ENCODE peak calls at places on chromosomes 16 and 17, in four cellular contexts. One of them, this sample, is unnamed. For H3K27me3, the result is how much of the 10 kb centered on the place peaks cover.

GRCh38 chr16:86092586-86093480 is 193.9 kb downstream of the IRF8 start:
- DNase-seq in AG04450: no peak
- DNase-seq in small intestine: no peak
- DNase-seq in left ventricle myocardium inferior: no peak
- DNase-seq in this sample: no peak

GRCh38 chr17:50177983-50178834 is 12.4 kb downstream of the SGCA start:
- DNase-seq in small intestine: peak
- DNase-seq in AG04450: peak
- DNase-seq in left ventricle myocardium inferior: peak
- DNase-seq in this sample: peak

GRCh38 chr17:49969794-49970389 is 902 bp downstream of the DLX4 start:
- DNase-seq in left ventricle myocardium inferior: no peak
- DNase-seq in small intestine: no peak
- DNase-seq in AG04450: no peak
- DNase-seq in this sample: no peak

GRCh38 chr16:65663774-65664173 is 541.9 kb upstream of the CDH11 start:
- DNase-seq in left ventricle myocardium inferior: no peak
- DNase-seq in small intestine: no peak
- DNase-seq in AG04450: no peak
- DNase-seq in this sample: no peak

GRCh38 chr16:31219154-31219741 is 2.3 kb upstream of the PYDC1 start:
- DNase-seq in AG04450: no peak
- DNase-seq in small intestine: no peak
- DNase-seq in left ventricle myocardium inferior: no peak
- DNase-seq in this sample: no peak

GRCh38 chr17:74210191-74211140 is 2.9 kb upstream of the TTYH2 start:
- DNase-seq in AG04450: no peak
- DNase-seq in small intestine: peak
- DNase-seq in left ventricle myocardium inferior: peak
- DNase-seq in this sample: peak

GRCh38 chr16:81700071-81700779 is 78.9 kb upstream of the PLCG2 start:
- DNase-seq in AG04450: no peak
- DNase-seq in left ventricle myocardium inferior: no peak
- DNase-seq in small intestine: no peak
- DNase-seq in this sample: no peak

GRCh38 chr16:70407811-70408274 is 31.1 kb downstream of the ST3GAL2 start:
- DNase-seq in AG04450: no peak
- DNase-seq in left ventricle myocardium inferior: no peak
- DNase-seq in small intestine: no peak
- DNase-seq in this sample: no peak

GRCh38 chr16:80103463-80103862 is 437.3 kb upstream of the DYNLRB2 start:
- DNase-seq in small intestine: no peak
- DNase-seq in AG04450: no peak
- DNase-seq in left ventricle myocardium inferior: no peak
- DNase-seq in this sample: no peak

GRCh38 chr17:20073056-20073979 is 64.2 kb downstream of the SPECC1 start:
- DNase-seq in left ventricle myocardium inferior: peak
- DNase-seq in small intestine: no peak
- DNase-seq in AG04450: no peak
- DNase-seq in this sample: no peak

DNA sequence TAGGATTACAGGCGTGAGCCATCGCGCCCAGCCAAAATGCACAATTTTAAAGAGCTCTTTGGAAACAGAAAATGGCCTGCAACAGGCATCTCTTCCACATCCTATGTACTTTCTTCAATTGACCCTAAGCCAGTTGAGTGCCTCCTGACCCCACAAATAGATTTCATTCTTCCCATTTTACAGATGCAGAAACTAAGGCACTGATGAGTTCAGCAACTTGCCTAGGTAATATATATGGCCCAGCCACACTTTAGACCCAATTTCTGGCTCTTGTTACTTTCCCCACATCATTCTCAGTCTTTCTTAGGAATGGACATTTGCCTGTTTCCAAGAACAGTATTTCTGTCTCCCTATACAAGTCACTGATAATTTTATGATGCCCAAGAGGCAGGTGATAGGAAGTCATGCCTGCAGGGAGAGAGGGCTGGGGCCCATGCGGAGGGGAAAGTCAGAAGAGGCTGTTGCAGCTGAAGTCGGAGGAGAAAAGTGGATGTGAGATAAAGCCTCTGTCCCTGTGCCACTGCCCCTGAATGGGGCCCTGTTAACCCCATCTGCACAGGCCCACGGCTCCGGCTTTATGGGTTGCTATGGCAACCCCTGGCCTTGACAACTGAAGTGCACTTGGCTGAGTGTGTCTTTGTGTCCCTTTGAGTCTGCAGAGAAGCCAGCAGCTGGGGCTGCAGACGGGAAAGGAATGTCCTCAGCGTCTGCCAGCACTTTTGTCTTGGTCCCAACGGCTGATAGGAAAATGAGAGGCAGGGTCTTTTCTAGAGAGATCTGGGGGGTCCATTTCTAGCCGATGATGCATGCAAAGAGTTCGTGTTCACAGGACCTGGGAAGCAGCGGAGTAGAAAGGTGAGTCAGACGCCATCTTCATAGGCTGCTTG is 45.9 kb downstream of the ABAT start:
- DNase-seq in AG04450: no peak
- DNase-seq in left ventricle myocardium inferior: no peak
- DNase-seq in small intestine: peak
- DNase-seq in this sample: no peak
- H3K27me3 ChIP-seq in AG04450: under half
- H3K27me3 ChIP-seq in left ventricle myocardium inferior: under half
- H3K27me3 ChIP-seq in small intestine: under half
- H3K27me3 ChIP-seq in this sample: under half

GRCh38 chr17:38672788-38673713 is 1.7 kb downstream of the EPOP start:
- DNase-seq in small intestine: no peak
- DNase-seq in AG04450: no peak
- DNase-seq in left ventricle myocardium inferior: no peak
- DNase-seq in this sample: no peak
- H3K27me3 ChIP-seq in small intestine: under half
- H3K27me3 ChIP-seq in AG04450: half or more
- H3K27me3 ChIP-seq in left ventricle myocardium inferior: half or more
- H3K27me3 ChIP-seq in this sample: under half

GRCh38 chr17:48761114-48761513 is 32.6 kb upstream of the HOXB13 start:
- DNase-seq in small intestine: no peak
- DNase-seq in left ventricle myocardium inferior: no peak
- DNase-seq in AG04450: no peak
- DNase-seq in this sample: no peak
- H3K27me3 ChIP-seq in small intestine: under half
- H3K27me3 ChIP-seq in left ventricle myocardium inferior: half or more
- H3K27me3 ChIP-seq in AG04450: under half
- H3K27me3 ChIP-seq in this sample: under half

DNA sequence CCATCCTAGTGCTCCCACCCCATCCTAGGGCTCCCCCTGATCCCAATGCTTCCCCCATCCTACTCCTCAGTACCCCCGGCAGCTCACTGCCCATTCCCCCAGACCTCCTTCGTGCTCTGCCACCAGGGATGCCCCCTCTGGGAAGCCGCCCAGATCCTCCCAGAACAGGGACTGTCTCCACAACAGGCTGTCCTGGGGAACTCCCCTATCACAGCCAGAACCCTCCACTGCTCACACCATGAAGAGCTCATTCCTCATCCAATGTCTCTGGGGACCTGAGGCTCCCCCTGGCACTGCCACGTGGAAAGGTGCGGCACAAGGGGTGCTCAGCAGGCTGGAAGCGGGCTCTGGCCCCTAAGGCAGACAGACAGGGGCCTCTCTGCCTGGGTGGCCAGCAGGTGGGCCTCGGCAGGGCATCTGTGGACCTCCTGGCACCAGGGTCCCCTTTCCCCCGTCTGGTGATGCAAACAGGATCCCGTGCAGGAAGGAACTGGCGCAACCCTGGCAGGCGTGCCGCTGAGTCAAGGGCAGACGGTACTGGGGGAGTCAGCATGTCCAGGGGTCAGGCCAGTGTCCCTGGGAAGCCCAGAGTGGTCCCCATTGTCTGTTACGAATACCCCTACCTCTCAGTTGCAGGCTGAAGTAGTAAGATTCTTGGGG is 14.8 kb upstream of the PVALEF start:
- DNase-seq in left ventricle myocardium inferior: peak
- DNase-seq in small intestine: no peak
- DNase-seq in AG04450: no peak
- DNase-seq in this sample: no peak
- H3K27me3 ChIP-seq in left ventricle myocardium inferior: under half
- H3K27me3 ChIP-seq in small intestine: under half
- H3K27me3 ChIP-seq in AG04450: under half
- H3K27me3 ChIP-seq in this sample: under half